ENCODE peak calls at places on chromosomes 2 and 18, in six cellular contexts. M, R, Y, V, J and C are unnamed samples.

GRCh38 chr2:239910404-239910803 is 114.7 kb downstream of the NDUFA10 start:
- DNase-seq in M (no peak), Y (peak; percentile 33), J (no peak), V (no peak), R (no peak), C (no peak)

GRCh38 chr2:71796174-71796592 is 342.8 kb downstream of the DYSF start:
- DNase-seq in J (no peak), V (no peak), R (no peak), Y (peak; percentile 60), M (no peak), C (no peak)

GRCh38 chr2:41736105-41736567 is 311.7 kb upstream of the PKDCC start:
- DNase-seq in R (no peak), M (no peak), J (no peak), V (no peak), Y (no peak), C (no peak)

GRCh38 chr2:68765739-68766377 is 31.2 kb downstream of the ARHGAP25 start:
- DNase-seq in R (no peak), M (no peak), Y (no peak), V (no peak), J (no peak), C (no peak)

GRCh38 chr18:75131455-75132000 is 77.4 kb downstream of the PTGR3 start:
- DNase-seq in Y (peak; percentile 43), V (no peak), R (no peak), J (no peak), M (no peak), C (no peak)

GRCh38 chr2:105187531-105187930 is 54.0 kb upstream of the GPR45 start:
- DNase-seq in Y (no peak), R (no peak), V (no peak), M (no peak), J (no peak), C (no peak)

GRCh38 chr2:219252900-219253752 is at the start of gene TUBA4B:
- DNase-seq in M (no peak), J (peak; percentile 16), Y (peak; percentile 79), V (peak; percentile 38), R (peak; percentile 51), C (peak; percentile 32)

GRCh38 chr2:8475349-8476045 is 206.4 kb upstream of the ID2 start:
- DNase-seq in Y (peak; percentile 16), M (no peak), V (no peak), J (no peak), R (peak; percentile 47), C (no peak)

GRCh38 chr2:171432969-171433762 is 624 bp downstream of the METTL8 start:
- DNase-seq in Y (no peak), M (no peak), R (peak; percentile 56), V (no peak), J (peak; percentile 71), C (no peak)

GRCh38 chr18:42310956-42311355 is 355.9 kb downstream of the PIK3C3 start:
- DNase-seq in Y (no peak), J (no peak), M (no peak), V (no peak), R (no peak), C (no peak)

GRCh38 chr2:647691-648231 is 29.4 kb downstream of the TMEM18 start:
- DNase-seq in J (no peak), Y (no peak), V (no peak), R (peak; percentile 8), M (no peak), C (no peak)

GRCh38 chr2:238890806-238891666 is 43.2 kb downstream of the TWIST2 start:
- DNase-seq in R (no peak), J (no peak), V (no peak), Y (no peak), M (no peak), C (no peak)

GRCh38 chr2:55804535-55804934 is 110.9 kb upstream of the PNPT1 start:
- DNase-seq in M (no peak), V (peak; percentile 14), R (no peak), Y (no peak), J (no peak), C (no peak)

GRCh38 chr2:205700331-205701132 is 18.2 kb downstream of the NRP2 start:
- DNase-seq in M (no peak), V (no peak), Y (peak; percentile 74), J (no peak), R (no peak), C (no peak)

GRCh38 chr18:59629894-59630293 is 67.3 kb downstream of the CCBE1 start:
- DNase-seq in V (no peak), R (no peak), M (no peak), Y (peak; percentile 88), J (no peak), C (no peak)

GRCh38 chr18:58996131-58996632 is 131.5 kb downstream of the ZNF532 start:
- DNase-seq in R (no peak), V (no peak), J (no peak), Y (no peak), M (no peak), C (no peak)

GRCh38 chr2:135055182-135055786 is 3.2 kb downstream of the RAB3GAP1 start:
- DNase-seq in Y (no peak), V (no peak), J (no peak), R (no peak), M (no peak), C (no peak)

GRCh38 chr2:218733615-218734021 is 23.0 kb downstream of the TTLL4 start:
- DNase-seq in R (no peak), M (no peak), Y (peak; percentile 66), V (peak; percentile 13), J (no peak), C (no peak)

GRCh38 chr2:102061286-102061699 is 69.5 kb downstream of the IL1R2 start:
- DNase-seq in Y (no peak), J (no peak), R (no peak), V (no peak), M (no peak), C (no peak)

GRCh38 chr2:33225350-33225749 is 251.1 kb upstream of the RASGRP3 start:
- DNase-seq in Y (no peak), M (no peak), J (no peak), R (no peak), V (no peak), C (no peak)

GRCh38 chr18:68034293-68034692 is 517.8 kb upstream of the DSEL start:
- DNase-seq in V (no peak), M (no peak), Y (no peak), J (no peak), R (no peak), C (no peak)

GRCh38 chr18:54228364-54228763 is 3.9 kb upstream of the MBD2 start:
- DNase-seq in J (no peak), R (no peak), V (no peak), M (no peak), Y (no peak), C (no peak)

GRCh38 chr2:85744771-85745601 is 8.8 kb upstream of the ATOH8 start:
- DNase-seq in M (no peak), R (no peak), J (no peak), Y (peak; percentile 89), V (peak; percentile 26), C (no peak)

GRCh38 chr18:32920796-32921787 is 148.3 kb upstream of the KLHL14 start:
- DNase-seq in R (no peak), M (no peak), V (no peak), J (no peak), Y (no peak), C (no peak)

GRCh38 chr2:226040344-226040743 is 640.8 kb downstream of the NYAP2 start:
- DNase-seq in V (no peak), Y (no peak), J (no peak), R (no peak), M (no peak), C (no peak)

GRCh38 chr2:206127656-206128055 is 31.6 kb downstream of the NDUFS1 start:
- DNase-seq in V (no peak), R (no peak), J (no peak), Y (no peak), M (no peak), C (no peak)

GRCh38 chr2:222707689-222708273 is 36.3 kb downstream of the MOGAT1 start:
- DNase-seq in R (no peak), J (no peak), V (no peak), Y (no peak), M (no peak), C (no peak)

GRCh38 chr2:215465246-215465645 is 29.4 kb upstream of the FN1 start:
- DNase-seq in Y (no peak), R (no peak), J (no peak), M (no peak), V (no peak), C (no peak)

GRCh38 chr2:37866535-37866934 is 58.6 kb upstream of the RMDN2 start:
- DNase-seq in V (no peak), R (no peak), M (no peak), J (no peak), Y (no peak), C (no peak)

GRCh38 chr18:45320724-45321123 is 294.6 kb upstream of the SLC14A2 start:
- DNase-seq in J (no peak), M (no peak), R (no peak), V (no peak), Y (no peak), C (no peak)

GRCh38 chr2:64204006-64204632 is 59.9 kb upstream of the PELI1 start:
- DNase-seq in R (peak; percentile 50), J (no peak), V (peak; percentile 14), M (no peak), Y (no peak), C (peak; percentile 10)